ENCODE peak calls at places on chromosomes 3 and 15, in four cellular contexts. E is stomach, J is suprapubic skin, W is left ventricle myocardium inferior. H is an unnamed sample. For H3K4me1, the result is how much of the 10 kb centered on the place peaks cover.

GRCh38 chr3:151327571-151328198 is 1.7 kb downstream of the P2RY13 start:
- DNase-seq in E (no peak), J (no peak), W (no peak), H (peak)

GRCh38 chr15:41024141-41024540 is 70.9 kb downstream of the CHAC1 start:
- DNase-seq in E (no peak), J (no peak), W (no peak), H (no peak)

GRCh38 chr3:50168388-50168787 is 13.3 kb downstream of the SEMA3F start:
- DNase-seq in E (peak), J (no peak), W (peak), H (peak)

GRCh38 chr3:34108976-34109375 is 310.5 kb downstream of the PDCD6IP start:
- DNase-seq in E (no peak), J (no peak), W (no peak), H (no peak)

GRCh38 chr15:63605816-63606215 is 8.6 kb downstream of the FBXL22 start:
- DNase-seq in E (no peak), J (no peak), W (no peak), H (peak)

GRCh38 chr15:66599536-66600239 is 33.9 kb upstream of the LCTL start:
- DNase-seq in E (no peak), J (no peak), W (no peak), H (no peak)

GRCh38 chr3:52326976-52327375 is 10.9 kb downstream of the DNAH1 start:
- DNase-seq in E (no peak), J (no peak), W (no peak), H (no peak)

GRCh38 chr3:62493116-62493801 is 119.9 kb upstream of the FEZF2 start:
- DNase-seq in E (no peak), J (no peak), W (no peak), H (no peak)

GRCh38 chr3:184257083-184257915 is 4.1 kb downstream of the CAMK2N2 start:
- DNase-seq in E (no peak), J (no peak), W (no peak), H (no peak)

GRCh38 chr3:26638113-26638512 is 15.5 kb downstream of the LRRC3B start:
- DNase-seq in E (no peak), J (no peak), W (no peak), H (no peak)

GRCh38 chr3:36312351-36312750 is 68.0 kb upstream of the STAC start:
- DNase-seq in E (no peak), J (no peak), W (no peak), H (no peak)

GRCh38 chr15:42083605-42083908 is 10.8 kb downstream of the PLA2G4D start:
- DNase-seq in E (peak), J (no peak), W (no peak), H (no peak)

GRCh38 chr3:51538115-51538458 is 432 bp upstream of the RAD54L2 start:
- DNase-seq in E (no peak), J (no peak), W (no peak), H (no peak)

GRCh38 chr3:53845103-53845880 is 927 bp downstream of the CHDH start:
- DNase-seq in E (peak), J (no peak), W (peak), H (no peak)

GRCh38 chr3:136193273-136194043 is 2.7 kb downstream of the MSL2 start:
- DNase-seq in E (no peak), J (no peak), W (no peak), H (no peak)

GRCh38 chr3:48433472-48434118 is 3.7 kb upstream of the PLXNB1 start:
- DNase-seq in E (peak), J (peak), W (no peak), H (no peak)

GRCh38 chr3:41188291-41188690 is 11.0 kb upstream of the CTNNB1 start:
- DNase-seq in E (no peak), J (no peak), W (no peak), H (no peak)

GRCh38 chr15:70280781-70281180 is 183.1 kb upstream of the TLE3 start:
- DNase-seq in E (no peak), J (no peak), W (no peak), H (no peak)

GRCh38 chr15:62474771-62475124 is 309.7 kb upstream of the C2CD4B start:
- DNase-seq in E (no peak), J (no peak), W (no peak), H (no peak)

GRCh38 chr3:147256739-147257138 is 149.6 kb downstream of the ZIC4 start:
- DNase-seq in E (no peak), J (no peak), W (no peak), H (no peak)

GRCh38 chr3:120433662-120434331 is 17.0 kb downstream of the FSTL1 start:
- DNase-seq in E (no peak), J (no peak), W (no peak), H (no peak)
- H3K4me1 ChIP-seq in E (half or more), J (half or more), W (half or more), H (under half)

DNA sequence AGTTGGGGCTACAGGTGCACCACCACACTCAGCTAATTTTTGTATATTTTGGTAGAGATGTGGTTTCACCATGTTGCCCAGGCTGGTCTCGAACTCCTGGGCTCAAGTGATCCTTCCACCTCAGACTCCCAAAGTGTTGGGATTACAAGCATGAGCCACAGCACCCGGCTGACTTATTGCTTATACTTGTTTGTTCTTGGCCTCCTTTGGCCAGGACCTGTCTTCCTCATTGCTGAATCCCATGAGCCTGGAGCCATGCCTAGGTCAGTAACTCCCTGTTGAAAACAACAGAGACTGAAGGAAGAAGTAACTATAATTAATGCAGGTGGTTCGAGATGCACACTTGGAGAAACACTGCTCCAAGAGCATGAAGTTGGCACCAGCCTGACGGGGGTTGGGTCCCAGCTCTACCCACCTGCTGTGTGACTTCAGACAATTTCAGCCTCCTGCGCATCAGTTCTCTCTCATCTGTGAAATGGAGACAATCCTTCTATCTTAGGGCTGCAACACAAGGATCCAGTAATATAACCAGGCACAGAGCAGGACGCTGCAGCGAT is 38.9 kb downstream of the CPN2 start:
- DNase-seq in E (no peak), J (peak), W (no peak), H (no peak)
- H3K4me1 ChIP-seq in E (half or more), J (half or more), W (under half), H (under half)

DNA sequence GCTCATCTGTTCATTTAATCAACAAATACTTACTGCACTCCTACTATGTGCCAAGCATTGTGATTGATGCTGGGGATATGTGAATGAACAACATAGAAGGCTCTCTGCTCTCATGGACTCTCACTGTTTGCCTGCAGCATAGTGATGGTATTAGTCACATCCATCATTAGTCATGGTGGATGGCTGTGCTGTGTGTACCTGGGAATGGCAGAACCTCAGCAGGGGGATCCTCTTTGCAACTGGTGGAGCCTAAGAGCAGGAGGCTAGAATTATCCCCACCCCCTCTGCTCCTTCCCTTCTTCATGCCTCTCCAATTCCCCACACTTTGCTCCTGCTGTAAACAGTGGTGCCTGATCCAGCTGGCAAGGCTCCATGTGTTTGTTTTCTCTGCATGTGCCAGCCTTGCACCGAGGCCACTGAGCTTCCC is 20.5 kb downstream of the BOC start:
- DNase-seq in E (no peak), J (no peak), W (no peak), H (no peak)
- H3K4me1 ChIP-seq in E (half or more), J (half or more), W (under half), H (under half)

DNA sequence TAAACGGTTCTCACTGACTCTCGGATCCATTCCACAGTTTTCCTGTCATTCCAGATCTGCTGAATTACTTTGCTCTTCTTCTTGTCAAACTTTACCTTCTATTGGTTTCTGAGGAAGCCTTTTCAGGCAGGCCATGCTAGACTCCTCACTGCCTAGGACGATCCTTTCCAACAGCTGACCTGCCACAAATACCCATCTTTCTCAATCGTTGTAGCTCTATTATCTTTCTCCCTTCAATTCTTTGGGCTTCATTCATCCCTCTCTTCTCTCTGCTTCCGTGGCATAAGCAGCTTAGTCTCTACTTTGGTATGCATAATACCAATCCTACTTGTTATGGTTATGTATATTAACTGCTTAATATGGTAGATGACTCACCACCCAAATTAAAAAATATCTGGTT is 421.8 kb downstream of the NLGN1 start:
- DNase-seq in E (no peak), J (no peak), W (no peak), H (no peak)
- H3K4me1 ChIP-seq in E (under half), J (under half), W (under half), H (under half)

H was measured in CD4-positive, alpha-beta memory T cell.